ENCODE peak calls at places on chromosomes 13 and 19, in four cellular contexts. One of them, this sample, is unnamed.

GRCh38 chr13:65336916-65337315 is 1893.2 kb downstream of the PCDH9 start:
- DNase-seq in Panc1: no peak
- DNase-seq in K562: no peak
- DNase-seq in HCT116: no peak
- DNase-seq in this sample: no peak

GRCh38 chr19:19217110-19217509 is 5.4 kb downstream of the NCAN start:
- DNase-seq in Panc1: no peak
- DNase-seq in K562: peak
- DNase-seq in HCT116: peak
- DNase-seq in this sample: peak

GRCh38 chr19:16180611-16181010 is 4.6 kb upstream of the FAM32A start:
- DNase-seq in HCT116: no peak
- DNase-seq in Panc1: no peak
- DNase-seq in K562: no peak
- DNase-seq in this sample: no peak

GRCh38 chr19:492091-492531 is 4.2 kb upstream of the MADCAM1 start:
- DNase-seq in Panc1: no peak
- DNase-seq in HCT116: no peak
- DNase-seq in K562: peak
- DNase-seq in this sample: no peak

GRCh38 chr13:26228080-26228479 is 6.0 kb upstream of the RNF6 start:
- DNase-seq in Panc1: no peak
- DNase-seq in HCT116: no peak
- DNase-seq in K562: no peak
- DNase-seq in this sample: no peak

GRCh38 chr19:42512743-42513304 is 15.5 kb downstream of the CEACAM1 start:
- DNase-seq in Panc1: no peak
- DNase-seq in K562: no peak
- DNase-seq in HCT116: no peak
- DNase-seq in this sample: no peak

GRCh38 chr13:35898041-35898440 is 233.1 kb downstream of the DCLK1 start:
- DNase-seq in Panc1: no peak
- DNase-seq in HCT116: no peak
- DNase-seq in K562: no peak
- DNase-seq in this sample: no peak

GRCh38 chr19:47663911-47664771 is 49.1 kb upstream of the EHD2 start:
- DNase-seq in Panc1: no peak
- DNase-seq in K562: peak
- DNase-seq in HCT116: no peak
- DNase-seq in this sample: peak

GRCh38 chr13:52968074-52968700 is 60.4 kb upstream of the OLFM4 start:
- DNase-seq in K562: peak
- DNase-seq in Panc1: peak
- DNase-seq in HCT116: peak
- DNase-seq in this sample: peak

GRCh38 chr13:95677564-95678386 is 836 bp downstream of the DNAJC3 start:
- DNase-seq in Panc1: no peak
- DNase-seq in HCT116: no peak
- DNase-seq in K562: no peak
- DNase-seq in this sample: no peak

GRCh38 chr13:113060557-113061270 is 44.9 kb upstream of the F7 start:
- DNase-seq in HCT116: no peak
- DNase-seq in Panc1: no peak
- DNase-seq in K562: no peak
- DNase-seq in this sample: no peak

GRCh38 chr13:27839809-27840467 is 47.7 kb downstream of the GSX1 start:
- DNase-seq in K562: no peak
- DNase-seq in HCT116: peak
- DNase-seq in Panc1: no peak
- DNase-seq in this sample: no peak

GRCh38 chr19:44112802-44113137 is 429 bp upstream of the ZNF225 start:
- DNase-seq in Panc1: no peak
- DNase-seq in HCT116: no peak
- DNase-seq in K562: no peak
- DNase-seq in this sample: no peak

GRCh38 chr19:6718111-6718740 is 2.2 kb downstream of the C3 start:
- DNase-seq in HCT116: no peak
- DNase-seq in Panc1: no peak
- DNase-seq in K562: no peak
- DNase-seq in this sample: no peak

GRCh38 chr19:19256072-19256969 is 16.8 kb downstream of the TM6SF2 start:
- DNase-seq in HCT116: no peak
- DNase-seq in K562: no peak
- DNase-seq in Panc1: no peak
- DNase-seq in this sample: peak

GRCh38 chr19:11361037-11361770 is 6.0 kb downstream of the PLPPR2 start:
- DNase-seq in Panc1: no peak
- DNase-seq in HCT116: no peak
- DNase-seq in K562: peak
- DNase-seq in this sample: no peak

GRCh38 chr13:27969073-27969865 is at the start of gene CDX2:
- DNase-seq in K562: no peak
- DNase-seq in Panc1: no peak
- DNase-seq in HCT116: peak
- DNase-seq in this sample: no peak

GRCh38 chr19:6509118-6509971 is 7.2 kb upstream of the TUBB4A start:
- DNase-seq in HCT116: no peak
- DNase-seq in Panc1: no peak
- DNase-seq in K562: no peak
- DNase-seq in this sample: peak

GRCh38 chr13:42320375-42320787 is 48.4 kb downstream of the AKAP11 start:
- DNase-seq in Panc1: no peak
- DNase-seq in K562: no peak
- DNase-seq in HCT116: no peak
- DNase-seq in this sample: no peak

GRCh38 chr13:36528105-36528504 is 95.8 kb downstream of the CCNA1 start:
- DNase-seq in K562: no peak
- DNase-seq in HCT116: no peak
- DNase-seq in Panc1: no peak
- DNase-seq in this sample: no peak

GRCh38 chr13:107680115-107680514 is 535.2 kb downstream of the LIG4 start:
- DNase-seq in Panc1: no peak
- DNase-seq in HCT116: no peak
- DNase-seq in K562: no peak
- DNase-seq in this sample: no peak

GRCh38 chr19:632228-633067 is 889 bp downstream of the POLRMT start:
- DNase-seq in K562: peak
- DNase-seq in Panc1: no peak
- DNase-seq in HCT116: no peak
- DNase-seq in this sample: peak

GRCh38 chr13:101767096-101767495 is 314.6 kb downstream of the ITGBL1 start:
- DNase-seq in K562: no peak
- DNase-seq in Panc1: no peak
- DNase-seq in HCT116: no peak
- DNase-seq in this sample: no peak

GRCh38 chr19:41570639-41571112 is 5.3 kb upstream of the CEACAM21 start:
- DNase-seq in K562: peak
- DNase-seq in HCT116: peak
- DNase-seq in Panc1: peak
- DNase-seq in this sample: peak

GRCh38 chr13:100673376-100673830 is 1.2 kb downstream of the TMTC4 start:
- DNase-seq in HCT116: no peak
- DNase-seq in K562: no peak
- DNase-seq in Panc1: no peak
- DNase-seq in this sample: no peak

GRCh38 chr13:24511019-24511823 is 1.4 kb downstream of the PARP4 start:
- DNase-seq in Panc1: no peak
- DNase-seq in HCT116: peak
- DNase-seq in K562: peak
- DNase-seq in this sample: peak

GRCh38 chr19:54415208-54415900 is at the start of gene TTYH1:
- DNase-seq in Panc1: no peak
- DNase-seq in HCT116: no peak
- DNase-seq in K562: peak
- DNase-seq in this sample: no peak

GRCh38 chr19:27775395-27775794 is 1437.6 kb downstream of the UQCRFS1 start:
- DNase-seq in Panc1: no peak
- DNase-seq in K562: no peak
- DNase-seq in HCT116: no peak
- DNase-seq in this sample: no peak

GRCh38 chr19:48000846-48001245 is 6.4 kb downstream of the ELSPBP1 start:
- DNase-seq in K562: no peak
- DNase-seq in Panc1: no peak
- DNase-seq in HCT116: no peak
- DNase-seq in this sample: no peak

GRCh38 chr13:29707876-29708543 is 112.5 kb upstream of the SLC7A1 start:
- DNase-seq in HCT116: peak
- DNase-seq in Panc1: peak
- DNase-seq in K562: peak
- DNase-seq in this sample: peak

GRCh38 chr13:105572401-105572800 is 963.1 kb downstream of the EFNB2 start:
- DNase-seq in HCT116: no peak
- DNase-seq in Panc1: no peak
- DNase-seq in K562: no peak
- DNase-seq in this sample: no peak

GRCh38 chr13:109708014-109708617 is 78.3 kb downstream of the IRS2 start:
- DNase-seq in K562: no peak
- DNase-seq in HCT116: no peak
- DNase-seq in Panc1: no peak
- DNase-seq in this sample: no peak

GRCh38 chr13:46522692-46523040 is 30.3 kb upstream of the LRCH1 start:
- DNase-seq in HCT116: no peak
- DNase-seq in Panc1: no peak
- DNase-seq in K562: no peak
- DNase-seq in this sample: no peak

GRCh38 chr19:46133101-46133627 is 8.7 kb upstream of the IGFL3 start:
- DNase-seq in K562: no peak
- DNase-seq in Panc1: peak
- DNase-seq in HCT116: peak
- DNase-seq in this sample: peak

GRCh38 chr19:6481541-6482342 is at the start of gene DENND1C:
- DNase-seq in HCT116: no peak
- DNase-seq in Panc1: no peak
- DNase-seq in K562: peak
- DNase-seq in this sample: peak

GRCh38 chr13:40631605-40632004 is 34.8 kb downstream of the FOXO1 start:
- DNase-seq in Panc1: no peak
- DNase-seq in HCT116: no peak
- DNase-seq in K562: no peak
- DNase-seq in this sample: no peak

GRCh38 chr19:47032171-47032811 is 12.7 kb downstream of the NPAS1 start:
- DNase-seq in HCT116: peak
- DNase-seq in Panc1: no peak
- DNase-seq in K562: peak
- DNase-seq in this sample: no peak

DNA sequence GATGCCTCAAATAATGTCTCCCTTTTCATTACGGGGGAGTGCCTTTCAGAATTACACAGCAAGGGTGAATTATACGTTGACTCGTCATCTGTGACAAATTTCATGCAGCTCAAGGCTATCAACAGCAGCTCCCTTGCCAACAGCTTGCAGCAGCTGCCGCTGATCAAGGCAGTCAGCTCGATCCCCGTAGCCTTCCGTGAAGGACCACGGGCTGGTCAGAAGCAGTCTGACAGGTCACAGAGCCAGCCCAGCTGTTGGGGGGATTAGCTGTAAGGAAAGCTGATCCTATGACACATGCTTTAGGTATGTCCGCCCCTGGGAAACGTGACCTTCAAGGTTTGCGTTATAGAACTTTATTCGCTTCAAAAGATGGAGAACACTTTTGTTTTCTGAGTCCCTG is 62.8 kb upstream of the USP29 start:
- DNase-seq in HCT116: no peak
- DNase-seq in Panc1: no peak
- DNase-seq in K562: no peak
- DNase-seq in this sample: no peak
- TF ChIP-seq TCF7L2 in HCT116: no peak
- TF ChIP-seq TCF7L2 in Panc1: no peak
- TF ChIP-seq TCF7L2 in K562: no peak
- TF ChIP-seq TCF7L2 in this sample: no peak

GRCh38 chr13:33217256-33217655 is 68.3 kb downstream of the STARD13 start:
- DNase-seq in Panc1: no peak
- DNase-seq in HCT116: no peak
- DNase-seq in K562: no peak
- DNase-seq in this sample: no peak
- TF ChIP-seq TCF7L2 in Panc1: no peak
- TF ChIP-seq TCF7L2 in HCT116: no peak
- TF ChIP-seq TCF7L2 in K562: no peak
- TF ChIP-seq TCF7L2 in this sample: no peak

DNA sequence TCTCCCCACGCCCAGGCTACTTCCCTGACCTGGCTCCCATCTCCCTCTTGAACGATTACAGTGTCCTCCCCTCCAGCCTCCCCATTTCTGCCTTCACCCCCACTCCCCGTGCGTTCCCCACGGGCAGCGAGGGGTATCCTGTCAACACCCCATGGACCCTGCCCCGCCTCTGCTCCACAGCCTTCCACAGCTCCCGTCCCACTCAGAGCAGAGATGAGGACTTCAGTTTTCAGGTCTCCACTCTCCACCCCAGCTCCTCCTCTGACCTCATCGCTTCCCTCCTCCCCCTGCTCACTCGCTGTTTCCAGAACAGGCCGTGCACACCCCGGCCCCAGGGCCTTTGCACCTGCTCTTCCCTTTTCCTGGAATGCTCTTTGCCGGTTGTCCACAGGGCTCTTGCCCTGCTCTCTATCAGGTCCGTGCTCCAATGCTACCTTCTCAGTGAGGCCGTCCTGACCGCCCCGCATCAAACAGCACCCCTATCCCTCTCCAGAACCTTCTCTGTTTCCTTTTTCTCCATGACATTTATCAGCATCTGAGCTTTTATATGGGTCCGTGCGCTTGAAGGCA is 15.0 kb downstream of the LRRC4B start:
- DNase-seq in Panc1: no peak
- DNase-seq in HCT116: no peak
- DNase-seq in K562: no peak
- DNase-seq in this sample: no peak
- TF ChIP-seq TCF7L2 in Panc1: no peak
- TF ChIP-seq TCF7L2 in HCT116: no peak
- TF ChIP-seq TCF7L2 in K562: no peak
- TF ChIP-seq TCF7L2 in this sample: no peak

GRCh38 chr13:33918199-33918932 is 100.4 kb downstream of the RFC3 start:
- DNase-seq in HCT116: no peak
- DNase-seq in K562: no peak
- DNase-seq in Panc1: peak
- DNase-seq in this sample: no peak
- TF ChIP-seq TCF7L2 in HCT116: no peak
- TF ChIP-seq TCF7L2 in K562: no peak
- TF ChIP-seq TCF7L2 in Panc1: no peak
- TF ChIP-seq TCF7L2 in this sample: no peak

DNA sequence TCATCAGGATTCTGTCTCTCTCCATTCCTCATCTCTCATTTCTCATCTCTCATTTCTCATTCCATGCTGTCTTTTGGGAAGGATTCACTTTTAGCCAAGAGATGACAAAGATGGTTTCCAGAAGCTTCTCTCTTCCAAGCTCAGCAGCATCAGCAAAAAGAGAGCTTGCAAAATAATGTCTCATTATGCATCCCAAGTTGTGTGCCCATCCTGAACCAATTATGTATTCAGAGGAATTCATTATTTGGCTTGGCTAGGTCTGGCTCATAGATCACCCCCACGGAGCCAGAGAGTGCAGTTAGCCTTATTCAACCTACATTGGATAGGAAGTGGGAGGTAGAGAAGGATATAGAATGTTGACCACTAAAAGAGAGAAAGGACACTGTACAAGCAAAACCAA is 5.3 kb upstream of the OLFM2 start:
- DNase-seq in Panc1: no peak
- DNase-seq in HCT116: no peak
- DNase-seq in K562: no peak
- DNase-seq in this sample: no peak
- TF ChIP-seq TCF7L2 in Panc1: no peak
- TF ChIP-seq TCF7L2 in HCT116: no peak
- TF ChIP-seq TCF7L2 in K562: no peak
- TF ChIP-seq TCF7L2 in this sample: no peak

GRCh38 chr13:71285700-71286099 is 581.3 kb downstream of the DACH1 start:
- DNase-seq in K562: no peak
- DNase-seq in HCT116: no peak
- DNase-seq in Panc1: no peak
- DNase-seq in this sample: no peak
- TF ChIP-seq TCF7L2 in K562: no peak
- TF ChIP-seq TCF7L2 in HCT116: no peak
- TF ChIP-seq TCF7L2 in Panc1: no peak
- TF ChIP-seq TCF7L2 in this sample: no peak

This sample was measured in HepG2.